ENCODE peak calls at places on chromosome 6, in six cellular contexts. Q is astrocyte of the spinal cord, D is ovary, M is psoas muscle, H is HCT116, C is pancreas. Z is an unnamed sample.

GRCh38 chr6:32588156-32588555 is 1.5 kb downstream of the HLA-DRB1 start:
- DNase-seq in Q (no peak), H (no peak), C (no peak), M (no peak), D (no peak), Z (no peak)

GRCh38 chr6:5174756-5175155 is 86.0 kb downstream of the LYRM4 start:
- DNase-seq in H (no peak), D (no peak), M (no peak), C (no peak), Q (no peak), Z (no peak)

GRCh38 chr6:11232968-11233626 is 629 bp upstream of the NEDD9 start:
- DNase-seq in H (no peak), Q (no peak), C (no peak), D (no peak), M (no peak), Z (no peak)

GRCh38 chr6:122207794-122208193 is 191.7 kb upstream of the HSF2 start:
- DNase-seq in D (no peak), M (no peak), Q (peak; percentile 46), H (no peak), C (no peak), Z (no peak)

GRCh38 chr6:11354019-11354418 is 121.6 kb upstream of the NEDD9 start:
- DNase-seq in M (no peak), D (no peak), C (no peak), H (no peak), Q (peak; percentile 90), Z (peak; percentile 27)

GRCh38 chr6:163457637-163458561 is 43.4 kb downstream of the QKI start:
- DNase-seq in H (no peak), M (no peak), Q (peak; percentile 90), C (no peak), D (no peak), Z (peak; percentile 92)

GRCh38 chr6:4916954-4917561 is 86.8 kb downstream of the RPP40 start:
- DNase-seq in H (no peak), M (no peak), C (no peak), D (no peak), Q (no peak), Z (no peak)

GRCh38 chr6:111841822-111842221 is 31.4 kb downstream of the FYN start:
- DNase-seq in M (no peak), C (no peak), H (no peak), D (no peak), Q (peak; percentile 91), Z (no peak)

GRCh38 chr6:41591859-41592502 is 45.8 kb downstream of the FOXP4 start:
- DNase-seq in D (peak; percentile 83), H (peak; percentile 46), Q (peak; percentile 66), C (peak; percentile 83), M (peak; percentile 83), Z (peak; percentile 80)

GRCh38 chr6:119158057-119158848 is 79.8 kb upstream of the FAM184A start:
- DNase-seq in Q (peak; percentile 16), M (peak; percentile 81), D (no peak), C (peak; percentile 18), H (no peak), Z (peak; percentile 94)

GRCh38 chr6:33785766-33786165 is 3.2 kb downstream of the LEMD2 start:
- DNase-seq in C (no peak), Q (peak; percentile 63), D (no peak), H (no peak), M (no peak), Z (peak; percentile 74)

GRCh38 chr6:149060300-149060984 is 257.1 kb upstream of the TAB2 start:
- DNase-seq in D (no peak), H (no peak), C (no peak), M (no peak), Q (no peak), Z (no peak)

GRCh38 chr6:147570681-147571080 is 62.2 kb downstream of the SAMD5 start:
- DNase-seq in M (no peak), Q (no peak), D (no peak), H (no peak), C (no peak), Z (no peak)

GRCh38 chr6:119012521-119012920 is 65.9 kb downstream of the FAM184A start:
- DNase-seq in M (no peak), Q (no peak), C (no peak), D (no peak), H (no peak), Z (no peak)

GRCh38 chr6:36777806-36778205 is 61.4 kb downstream of the CPNE5 start:
- DNase-seq in Q (no peak), D (no peak), C (no peak), H (no peak), M (no peak), Z (no peak)

GRCh38 chr6:108277295-108277694 is 16.5 kb upstream of the SNX3 start:
- DNase-seq in Q (no peak), H (no peak), M (no peak), D (no peak), C (no peak), Z (no peak)

GRCh38 chr6:10141756-10142443 is 273.0 kb downstream of the TFAP2A start:
- DNase-seq in C (no peak), H (no peak), D (no peak), M (no peak), Q (no peak), Z (no peak)

GRCh38 chr6:135182120-135182992 is 1.2 kb downstream of the MYB start:
- DNase-seq in H (no peak), Q (peak; percentile 15), D (no peak), M (peak; percentile 56), C (peak; percentile 12), Z (peak; percentile 39)

GRCh38 chr6:135022050-135022697 is 32.4 kb downstream of the HBS1L start:
- DNase-seq in H (no peak), C (no peak), M (no peak), Q (no peak), D (no peak), Z (no peak)

GRCh38 chr6:170042086-170042485 is 248.8 kb downstream of the DLL1 start:
- DNase-seq in C (no peak), Q (no peak), H (no peak), M (no peak), D (peak; percentile 6), Z (no peak)

GRCh38 chr6:34891296-34891695 is 2.2 kb downstream of the ANKS1A start:
- DNase-seq in M (no peak), H (no peak), D (no peak), Q (no peak), C (no peak), Z (no peak)

GRCh38 chr6:150492941-150493340 is 106.7 kb upstream of the PLEKHG1 start:
- DNase-seq in Q (peak; percentile 85), C (no peak), D (no peak), H (no peak), M (no peak), Z (no peak)

GRCh38 chr6:44129841-44130322 is 2.5 kb downstream of the TMEM63B start:
- DNase-seq in Q (no peak), M (no peak), H (no peak), C (no peak), D (no peak), Z (no peak)

GRCh38 chr6:16947461-16948159 is 154.2 kb upstream of the STMND1 start:
- DNase-seq in C (peak; percentile 25), H (peak; percentile 36), Q (peak; percentile 94), M (no peak), D (no peak), Z (peak; percentile 96)

GRCh38 chr6:87514831-87515230 is 42.1 kb downstream of the SLC35A1 start:
- DNase-seq in C (no peak), H (no peak), D (no peak), Q (no peak), M (no peak), Z (no peak)

GRCh38 chr6:96841241-96841824 is 4.1 kb upstream of the GPR63 start:
- DNase-seq in M (no peak), C (no peak), Q (peak; percentile 2), D (no peak), H (no peak), Z (no peak)

GRCh38 chr6:3402310-3403243 is 54.3 kb downstream of the SLC22A23 start:
- DNase-seq in D (no peak), C (no peak), M (no peak), H (no peak), Q (no peak), Z (no peak)

GRCh38 chr6:106509420-106510089 is 119.7 kb downstream of the RTN4IP1 start:
- DNase-seq in D (no peak), H (no peak), Q (peak; percentile 55), M (no peak), C (no peak), Z (peak; percentile 49)
- TF ChIP-seq CTCF in D (no peak), H (no peak), Q (peak; percentile 39), M (no peak), C (no peak), Z (no peak)

GRCh38 chr6:100462396-100462795 is 2.3 kb downstream of the SIM1 start:
- DNase-seq in H (no peak), M (no peak), Q (no peak), C (no peak), D (no peak), Z (peak; percentile 44)
- H3K4me3 ChIP-seq in H (no peak overlapping the region), M (peak overlapping the region; percentile 84), Q (no peak overlapping the region), C (peak overlapping the region; percentile 44), D (no peak overlapping the region), Z (peak overlapping the region; percentile 96)

DNA sequence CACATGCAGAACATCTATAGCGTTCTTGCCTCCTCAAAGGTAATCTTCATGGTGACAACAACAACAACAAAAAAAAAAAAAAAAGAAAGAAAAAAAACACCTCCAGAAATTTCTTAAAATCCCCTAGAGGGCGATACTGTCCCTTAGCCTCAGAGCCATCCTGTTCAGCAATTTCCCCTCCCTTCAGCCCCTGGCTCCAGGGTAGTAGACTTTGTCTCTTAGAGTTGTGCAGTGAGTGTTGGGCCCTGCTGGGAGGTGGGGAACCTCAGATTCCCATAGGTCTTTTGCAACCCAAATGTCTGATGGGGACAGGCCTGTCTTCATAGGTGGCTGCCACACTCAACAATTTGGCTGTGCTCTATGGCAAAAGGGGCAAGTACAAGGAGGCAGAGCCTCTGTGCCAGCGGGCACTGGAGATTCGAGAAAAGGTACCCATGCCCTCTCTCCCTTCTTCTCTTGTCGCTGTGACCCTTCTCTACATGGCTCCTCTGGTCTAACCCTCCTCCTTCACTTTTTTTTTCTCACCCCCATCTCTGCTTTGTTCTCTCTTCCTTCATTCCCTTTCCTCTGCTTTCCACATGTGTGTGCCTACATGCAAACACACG is 6.0 kb upstream of the PTK7 start:
- DNase-seq in Q (peak; percentile 72), C (no peak), H (peak; percentile 49), M (no peak), D (no peak), Z (peak; percentile 52)
- TF ChIP-seq CTCF in Q (peak; percentile 60), C (no peak), H (peak; percentile 84), M (peak; percentile 11), D (peak; percentile 52), Z (peak; percentile 42)

DNA sequence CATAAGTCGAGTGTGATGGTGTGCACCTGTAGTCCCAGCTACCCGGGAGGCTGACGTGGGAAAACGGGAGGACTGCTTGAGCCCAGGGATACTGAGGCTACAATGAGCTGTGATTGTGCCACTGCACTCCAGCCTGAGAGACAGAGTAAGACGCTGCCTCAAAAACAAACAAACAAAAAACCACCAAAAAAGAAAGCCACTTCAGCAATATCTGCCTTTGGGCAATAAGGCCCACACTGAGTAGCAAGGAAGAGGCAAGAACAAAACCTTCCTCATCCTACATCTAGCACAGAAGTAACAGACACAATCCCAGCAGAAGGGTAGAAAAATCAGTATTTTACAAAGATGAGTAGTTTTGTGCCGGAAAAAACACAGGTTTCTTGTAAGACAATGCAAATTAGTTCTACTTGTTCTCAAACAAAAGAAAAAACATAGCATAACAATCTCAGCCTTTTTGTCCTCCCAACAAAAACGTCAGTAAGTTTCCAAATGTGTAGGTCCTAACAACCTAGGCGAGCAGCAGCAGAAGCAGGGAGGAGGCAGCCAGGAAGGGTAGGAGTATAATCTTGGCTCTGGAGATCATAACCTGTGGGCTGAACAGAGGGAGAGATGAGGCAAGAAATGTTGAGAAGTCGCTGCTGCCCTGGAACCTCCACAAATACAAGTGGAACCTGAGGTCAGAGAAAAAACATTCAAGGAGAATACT is 5.7 kb downstream of the PPP1R10 start:
- DNase-seq in M (no peak), C (no peak), D (no peak), Q (no peak), H (no peak), Z (no peak)
- H3K4me3 ChIP-seq in M (no peak overlapping the region), C (no peak overlapping the region), D (no peak overlapping the region), Q (no peak overlapping the region), H (no peak overlapping the region), Z (no peak overlapping the region)

Z was measured in foreskin fibroblast.